ENCODE peak calls at places on chromosomes 16 and 17, in four cellular contexts. One of them, this sample, is unnamed. For H3K4me1, the result is how much of the 10 kb centered on the place peaks cover.

GRCh38 chr17:47955497-47956461 is 1.9 kb downstream of the PRR15L start:
- DNase-seq in K562: no peak
- DNase-seq in mucosa of descending colon: peak
- DNase-seq in lung: peak
- DNase-seq in this sample: peak

GRCh38 chr16:16014329-16015224 is 65.2 kb downstream of the ABCC1 start:
- DNase-seq in lung: peak
- DNase-seq in mucosa of descending colon: peak
- DNase-seq in K562: no peak
- DNase-seq in this sample: peak

GRCh38 chr17:79023886-79024771 is at the start of gene C1QTNF1:
- DNase-seq in lung: no peak
- DNase-seq in K562: peak
- DNase-seq in mucosa of descending colon: peak
- DNase-seq in this sample: peak

GRCh38 chr17:63445571-63446217 is 412 bp downstream of the CYB561 start:
- DNase-seq in K562: peak
- DNase-seq in lung: peak
- DNase-seq in mucosa of descending colon: peak
- DNase-seq in this sample: peak

GRCh38 chr16:88857728-88858339 is 907 bp downstream of the TRAPPC2L start:
- DNase-seq in K562: peak
- DNase-seq in mucosa of descending colon: peak
- DNase-seq in lung: peak
- DNase-seq in this sample: peak

GRCh38 chr16:1510941-1511351 is 17.8 kb downstream of the TELO2 start:
- DNase-seq in lung: no peak
- DNase-seq in K562: no peak
- DNase-seq in mucosa of descending colon: no peak
- DNase-seq in this sample: no peak

GRCh38 chr17:32266389-32267269 is 997 bp downstream of the RHBDL3 start:
- DNase-seq in lung: no peak
- DNase-seq in mucosa of descending colon: peak
- DNase-seq in K562: peak
- DNase-seq in this sample: no peak

GRCh38 chr16:88264641-88265285 is 118.0 kb upstream of the ZNF469 start:
- DNase-seq in K562: peak
- DNase-seq in mucosa of descending colon: peak
- DNase-seq in lung: peak
- DNase-seq in this sample: peak

GRCh38 chr17:63311416-63311937 is 134.6 kb downstream of the CYB561 start:
- DNase-seq in lung: no peak
- DNase-seq in K562: no peak
- DNase-seq in mucosa of descending colon: no peak
- DNase-seq in this sample: no peak

GRCh38 chr17:47945080-47945479 is 3.7 kb downstream of the PNPO start:
- DNase-seq in mucosa of descending colon: no peak
- DNase-seq in lung: no peak
- DNase-seq in K562: no peak
- DNase-seq in this sample: no peak

GRCh38 chr16:10827691-10828341 is 9.2 kb upstream of the TVP23A start:
- DNase-seq in mucosa of descending colon: peak
- DNase-seq in K562: no peak
- DNase-seq in lung: peak
- DNase-seq in this sample: peak

GRCh38 chr16:74325331-74325730 is 28.7 kb downstream of the PSMD7 start:
- DNase-seq in K562: no peak
- DNase-seq in lung: no peak
- DNase-seq in mucosa of descending colon: no peak
- DNase-seq in this sample: no peak

GRCh38 chr17:82218349-82219075 is 5.9 kb upstream of the CCDC57 start:
- DNase-seq in mucosa of descending colon: no peak
- DNase-seq in K562: no peak
- DNase-seq in lung: no peak
- DNase-seq in this sample: no peak

GRCh38 chr17:65841116-65841515 is 279.7 kb upstream of the AXIN2 start:
- DNase-seq in lung: no peak
- DNase-seq in K562: no peak
- DNase-seq in mucosa of descending colon: no peak
- DNase-seq in this sample: no peak

GRCh38 chr17:42928714-42929496 is 28.3 kb downstream of the G6PC1 start:
- DNase-seq in lung: peak
- DNase-seq in mucosa of descending colon: no peak
- DNase-seq in K562: peak
- DNase-seq in this sample: peak

GRCh38 chr17:42389902-42390301 is 1.7 kb upstream of the STAT3 start:
- DNase-seq in lung: no peak
- DNase-seq in K562: no peak
- DNase-seq in mucosa of descending colon: no peak
- DNase-seq in this sample: no peak

GRCh38 chr17:78748730-78749317 is 33.2 kb downstream of the CYTH1 start:
- DNase-seq in mucosa of descending colon: peak
- DNase-seq in lung: peak
- DNase-seq in K562: no peak
- DNase-seq in this sample: peak

GRCh38 chr17:46773676-46774075 is 44.8 kb downstream of the WNT3 start:
- DNase-seq in lung: no peak
- DNase-seq in K562: no peak
- DNase-seq in mucosa of descending colon: no peak
- DNase-seq in this sample: no peak

GRCh38 chr16:78749745-78750268 is 650.4 kb downstream of the WWOX start:
- DNase-seq in lung: no peak
- DNase-seq in mucosa of descending colon: no peak
- DNase-seq in K562: no peak
- DNase-seq in this sample: no peak

GRCh38 chr16:14452066-14452465 is 178.0 kb downstream of the PARN start:
- DNase-seq in mucosa of descending colon: no peak
- DNase-seq in lung: no peak
- DNase-seq in K562: no peak
- DNase-seq in this sample: no peak

GRCh38 chr16:5033256-5034166 is at the start of gene NAGPA:
- DNase-seq in K562: peak
- DNase-seq in mucosa of descending colon: peak
- DNase-seq in lung: peak
- DNase-seq in this sample: peak

GRCh38 chr16:20094157-20094556 is 20.5 kb upstream of the GPR139 start:
- DNase-seq in K562: no peak
- DNase-seq in mucosa of descending colon: no peak
- DNase-seq in lung: no peak
- DNase-seq in this sample: no peak

GRCh38 chr16:1573301-1573700 is 38.6 kb downstream of the IFT140 start:
- DNase-seq in mucosa of descending colon: no peak
- DNase-seq in lung: no peak
- DNase-seq in K562: no peak
- DNase-seq in this sample: no peak

GRCh38 chr16:22124583-22125284 is 32.4 kb downstream of the VWA3A start:
- DNase-seq in K562: no peak
- DNase-seq in mucosa of descending colon: no peak
- DNase-seq in lung: no peak
- DNase-seq in this sample: no peak

GRCh38 chr16:1481906-1482835 is 6.6 kb downstream of the PTX4 start:
- DNase-seq in K562: no peak
- DNase-seq in mucosa of descending colon: no peak
- DNase-seq in lung: no peak
- DNase-seq in this sample: no peak

DNA sequence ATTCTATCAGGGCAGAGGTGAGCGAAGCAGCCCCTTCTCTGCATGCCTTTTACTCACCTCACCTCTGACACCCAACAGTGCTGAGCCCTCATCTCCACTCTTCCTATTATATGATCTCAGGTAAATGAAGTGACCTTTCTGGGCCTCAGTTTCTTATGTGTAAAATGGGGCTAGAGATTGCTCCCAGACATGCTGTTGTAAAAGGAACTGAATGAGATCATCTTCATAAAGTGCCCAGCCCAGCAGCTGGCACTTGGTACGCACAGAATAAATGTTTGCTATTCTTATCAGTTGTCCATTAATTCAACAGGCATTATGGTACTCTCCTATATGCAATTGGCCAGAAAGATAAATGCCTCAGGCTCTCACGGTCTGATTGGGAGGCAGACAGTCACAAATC is 4.5 kb upstream of the GALK1 start:
- DNase-seq in lung: no peak
- DNase-seq in K562: no peak
- DNase-seq in mucosa of descending colon: peak
- DNase-seq in this sample: no peak
- TF ChIP-seq CTCF in lung: no peak
- TF ChIP-seq CTCF in K562: no peak
- TF ChIP-seq CTCF in mucosa of descending colon: no peak
- TF ChIP-seq CTCF in this sample: no peak

GRCh38 chr16:68287276-68288251 is 23.2 kb downstream of the SLC7A6OS start:
- DNase-seq in K562: no peak
- DNase-seq in lung: peak
- DNase-seq in mucosa of descending colon: no peak
- DNase-seq in this sample: no peak

GRCh38 chr16:68283840-68284595 is 19.7 kb downstream of the SLC7A6 start:
- DNase-seq in mucosa of descending colon: no peak
- DNase-seq in lung: no peak
- DNase-seq in K562: no peak
- DNase-seq in this sample: no peak

GRCh38 chr16:68284847-68285246 is 20.5 kb downstream of the SLC7A6 start:
- DNase-seq in lung: no peak
- DNase-seq in K562: no peak
- DNase-seq in mucosa of descending colon: peak
- DNase-seq in this sample: peak

GRCh38 chr16:68286153-68287074 is 22.1 kb downstream of the SLC7A6 start:
- DNase-seq in K562: no peak
- DNase-seq in lung: no peak
- DNase-seq in mucosa of descending colon: no peak
- DNase-seq in this sample: no peak

DNA sequence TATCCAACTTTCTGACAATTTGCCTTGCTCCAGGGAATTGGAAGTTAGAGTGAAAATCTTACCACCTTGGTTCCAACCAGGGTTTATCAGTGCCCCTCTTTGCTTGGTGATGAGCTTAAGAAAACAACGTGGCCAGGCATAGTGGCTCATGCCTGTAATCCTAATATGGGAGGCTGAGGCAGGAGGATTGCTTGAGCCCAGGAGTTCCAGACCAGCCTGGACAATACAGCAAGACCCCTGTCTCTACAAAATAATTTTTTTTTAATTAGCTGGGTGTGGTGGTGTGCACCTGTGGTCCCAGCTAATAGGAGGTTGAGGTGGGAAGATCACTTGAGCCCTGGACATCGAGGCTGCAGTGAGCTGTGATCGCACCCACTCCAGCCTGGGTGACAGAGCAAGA is 21.4 kb downstream of the SLC7A6 start:
- DNase-seq in K562: no peak
- DNase-seq in lung: no peak
- DNase-seq in mucosa of descending colon: no peak
- DNase-seq in this sample: no peak
- H3K4me1 ChIP-seq in K562: under half
- H3K4me1 ChIP-seq in lung: under half
- H3K4me1 ChIP-seq in mucosa of descending colon: under half
- H3K4me1 ChIP-seq in this sample: under half

GRCh38 chr16:57755061-57755684 is 19.6 kb downstream of the KATNB1 start:
- DNase-seq in K562: no peak
- DNase-seq in lung: no peak
- DNase-seq in mucosa of descending colon: peak
- DNase-seq in this sample: no peak
- TF ChIP-seq CTCF in K562: no peak
- TF ChIP-seq CTCF in lung: no peak
- TF ChIP-seq CTCF in mucosa of descending colon: no peak
- TF ChIP-seq CTCF in this sample: no peak

GRCh38 chr16:3022208-3022696 is 1.5 kb downstream of the HCFC1R1 start:
- DNase-seq in mucosa of descending colon: peak
- DNase-seq in lung: peak
- DNase-seq in K562: peak
- DNase-seq in this sample: peak
- H3K4me1 ChIP-seq in mucosa of descending colon: under half
- H3K4me1 ChIP-seq in lung: under half
- H3K4me1 ChIP-seq in K562: under half
- H3K4me1 ChIP-seq in this sample: half or more

GRCh38 chr17:55845385-55845784 is 94.5 kb downstream of the PCTP start:
- DNase-seq in lung: peak
- DNase-seq in K562: no peak
- DNase-seq in mucosa of descending colon: peak
- DNase-seq in this sample: peak
- TF ChIP-seq CTCF in lung: no peak
- TF ChIP-seq CTCF in K562: no peak
- TF ChIP-seq CTCF in mucosa of descending colon: no peak
- TF ChIP-seq CTCF in this sample: peak

GRCh38 chr16:58119509-58119845 is 9.7 kb downstream of the CFAP20 start:
- DNase-seq in K562: no peak
- DNase-seq in mucosa of descending colon: no peak
- DNase-seq in lung: no peak
- DNase-seq in this sample: no peak

GRCh38 chr16:58116529-58116928 is 12.7 kb downstream of the CFAP20 start:
- DNase-seq in K562: no peak
- DNase-seq in lung: no peak
- DNase-seq in mucosa of descending colon: no peak
- DNase-seq in this sample: no peak

GRCh38 chr16:58121132-58121531 is 8.0 kb downstream of the CFAP20 start:
- DNase-seq in K562: peak
- DNase-seq in lung: no peak
- DNase-seq in mucosa of descending colon: peak
- DNase-seq in this sample: peak

GRCh38 chr16:58120216-58120615 is 9.0 kb downstream of the CFAP20 start:
- DNase-seq in K562: no peak
- DNase-seq in lung: no peak
- DNase-seq in mucosa of descending colon: no peak
- DNase-seq in this sample: no peak

DNA sequence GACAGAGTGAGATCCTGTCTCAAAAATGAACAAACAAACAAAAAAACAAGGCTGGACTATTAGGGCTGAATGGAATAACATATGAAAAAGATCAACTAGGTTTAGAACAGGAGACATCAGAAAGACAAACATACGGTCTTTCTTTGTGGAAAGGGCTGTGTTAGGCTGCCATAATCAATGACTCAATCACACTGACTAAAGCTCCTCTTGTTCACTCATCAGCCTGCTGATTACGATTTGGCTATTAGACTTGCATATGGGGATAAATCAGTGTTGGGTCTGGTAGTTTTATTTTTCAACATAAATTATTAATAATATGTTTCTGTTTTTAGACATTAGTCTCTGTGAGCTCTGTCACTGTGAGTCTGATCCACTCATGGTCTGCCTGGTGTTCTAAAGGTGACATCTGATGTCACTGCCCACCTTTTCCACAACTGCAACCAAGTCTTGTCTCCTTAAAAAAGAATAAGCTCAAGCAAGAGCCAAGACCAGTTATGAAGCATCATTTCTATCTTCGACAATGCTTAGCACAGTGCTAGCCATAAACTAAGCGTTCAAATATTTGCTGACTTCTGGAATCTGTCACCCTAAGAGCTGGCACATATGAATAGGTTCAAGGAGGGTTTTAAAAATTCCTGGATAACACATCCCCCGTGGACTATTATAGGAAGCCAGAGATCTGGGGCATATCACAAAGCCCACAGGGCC is 10.2 kb downstream of the CFAP20 start:
- DNase-seq in K562: no peak
- DNase-seq in lung: no peak
- DNase-seq in mucosa of descending colon: no peak
- DNase-seq in this sample: no peak
- H3K4me1 ChIP-seq in K562: under half
- H3K4me1 ChIP-seq in lung: under half
- H3K4me1 ChIP-seq in mucosa of descending colon: under half
- H3K4me1 ChIP-seq in this sample: under half

This sample was measured in transverse colon.